ENCODE peak calls at places on chromosomes 11 and 22, in four cellular contexts. G, D, B and H are unnamed samples.

GRCh38 chr11:76792505-76793264 is 9.5 kb downstream of the TSKU start:
- DNase-seq in G (no peak), D (no peak), B (no peak), H (no peak)

GRCh38 chr11:23403210-23404185 is 543.2 kb upstream of the CCDC179 start:
- DNase-seq in G (no peak), B (no peak), D (no peak), H (no peak)

GRCh38 chr11:108307751-108308150 is 84.9 kb downstream of the ATM start:
- DNase-seq in G (no peak), D (no peak), B (no peak), H (no peak)

GRCh38 chr11:13000721-13001120 is 8.4 kb upstream of the RASSF10 start:
- DNase-seq in G (no peak), D (no peak), B (no peak), H (no peak)

GRCh38 chr11:97990162-97990920 is 1030.4 kb upstream of the CNTN5 start:
- DNase-seq in G (no peak), B (no peak), D (no peak), H (no peak)

GRCh38 chr11:62433553-62434301 is 14.9 kb downstream of the SCGB1A1 start:
- DNase-seq in G (no peak), D (no peak), B (no peak), H (no peak)

GRCh38 chr22:28207281-28208030 is 288.4 kb upstream of the PITPNB start:
- DNase-seq in D (no peak), B (no peak), G (no peak), H (no peak)

GRCh38 chr11:18853086-18853720 is 61.6 kb upstream of the PTPN5 start:
- DNase-seq in B (peak), D (no peak), G (peak), H (no peak)

GRCh38 chr22:37018815-37019308 is 385 bp downstream of the TST start:
- DNase-seq in G (peak), B (no peak), D (peak), H (no peak)

GRCh38 chr11:85941380-85941973 is 86.3 kb downstream of the CCDC83 start:
- DNase-seq in B (no peak), D (peak), G (peak), H (no peak)

GRCh38 chr11:109138200-109138599 is 283.8 kb upstream of the C11orf87 start:
- DNase-seq in D (no peak), B (no peak), G (no peak), H (no peak)

GRCh38 chr11:111450480-111451320 is 61.5 kb downstream of the BTG4 start:
- DNase-seq in G (no peak), B (no peak), D (no peak), H (no peak)

GRCh38 chr11:45647786-45648185 is 17.6 kb downstream of the CHST1 start:
- DNase-seq in G (no peak), D (no peak), B (no peak), H (no peak)

GRCh38 chr22:36236338-36237319 is 2.7 kb downstream of the APOL2 start:
- DNase-seq in G (no peak), B (no peak), D (no peak), H (no peak)

GRCh38 chr11:8814209-8814922 is 96.6 kb upstream of the AKIP1 start:
- DNase-seq in G (no peak), B (no peak), D (no peak), H (no peak)

GRCh38 chr11:101090679-101091270 is 38.8 kb downstream of the PGR start:
- DNase-seq in G (no peak), B (no peak), D (no peak), H (no peak)

GRCh38 chr11:22461626-22462025 is 123.4 kb downstream of the SLC17A6 start:
- DNase-seq in B (no peak), G (no peak), D (no peak), H (no peak)

GRCh38 chr11:121063728-121064127 is 37.3 kb upstream of the TECTA start:
- DNase-seq in G (peak), D (peak), B (no peak), H (no peak)

GRCh38 chr11:116261616-116262015 is 511.2 kb downstream of the BUD13 start:
- DNase-seq in G (no peak), B (no peak), D (no peak), H (no peak)

GRCh38 chr11:26572770-26573402 is 823 bp upstream of the MUC15 start:
- DNase-seq in G (no peak), B (no peak), D (no peak), H (no peak)

GRCh38 chr11:106077609-106078517 is at the start of gene AASDHPPT:
- DNase-seq in B (no peak), D (peak), G (peak), H (no peak)

GRCh38 chr22:37328017-37328416 is 45.7 kb downstream of the CYTH4 start:
- DNase-seq in B (no peak), D (no peak), G (no peak), H (no peak)

GRCh38 chr11:17405232-17406005 is 17.0 kb upstream of the KCNJ11 start:
- DNase-seq in D (no peak), B (no peak), G (no peak), H (no peak)

GRCh38 chr11:76770642-76771445 is 12.3 kb upstream of the TSKU start:
- DNase-seq in G (no peak), B (no peak), D (no peak), H (no peak)

GRCh38 chr11:30244255-30244654 is 13.4 kb downstream of the FSHB start:
- DNase-seq in G (no peak), D (no peak), B (no peak), H (no peak)

GRCh38 chr22:40719599-40719998 is 40.3 kb downstream of the MCHR1 start:
- DNase-seq in B (no peak), D (no peak), G (no peak), H (no peak)

GRCh38 chr11:32033491-32033890 is 57.4 kb upstream of the RCN1 start:
- DNase-seq in D (no peak), B (no peak), G (no peak), H (no peak)

GRCh38 chr11:112523477-112523876 is 262.8 kb upstream of the PLET1 start:
- DNase-seq in D (no peak), B (no peak), G (no peak), H (no peak)

GRCh38 chr11:7573193-7573557 is 59.4 kb downstream of the PPFIBP2 start:
- DNase-seq in B (no peak), G (no peak), D (no peak), H (no peak)

GRCh38 chr11:125072210-125072960 is 9.3 kb downstream of the SLC37A2 start:
- DNase-seq in B (no peak), D (no peak), G (no peak), H (peak)

GRCh38 chr22:23495614-23496444 is 84.3 kb downstream of the IGLL1 start:
- DNase-seq in D (no peak), G (no peak), B (no peak), H (no peak)

GRCh38 chr22:40799008-40799407 is 20.1 kb downstream of the SLC25A17 start:
- DNase-seq in D (no peak), B (no peak), G (no peak), H (no peak)

GRCh38 chr11:34585304-34585869 is 35.5 kb upstream of the EHF start:
- DNase-seq in G (no peak), D (no peak), B (no peak), H (no peak)

GRCh38 chr22:28801845-28802594 is 1.7 kb upstream of the XBP1 start:
- DNase-seq in B (no peak), D (peak), G (no peak), H (no peak)

GRCh38 chr22:21816787-21817496 is 50.5 kb downstream of the MAPK1 start:
- DNase-seq in G (no peak), D (peak), B (no peak), H (peak)

GRCh38 chr22:27107824-27108223 is 450.4 kb downstream of the MIAT start:
- DNase-seq in G (no peak), B (no peak), D (no peak), H (no peak)

GRCh38 chr11:126627376-126627775 is 271.9 kb downstream of the ST3GAL4 start:
- DNase-seq in G (no peak), D (no peak), B (no peak), H (no peak)

GRCh38 chr11:22787565-22788162 is 41.9 kb downstream of the SVIP start:
- DNase-seq in D (peak), G (peak), B (no peak), H (no peak)

GRCh38 chr11:78160557-78160956 is 21.1 kb upstream of the ALG8 start:
- DNase-seq in B (no peak), G (no peak), D (no peak), H (no peak)

GRCh38 chr22:49205401-49205800 is 622.3 kb downstream of the BRD1 start:
- DNase-seq in G (no peak), B (no peak), D (no peak), H (no peak)

DNA sequence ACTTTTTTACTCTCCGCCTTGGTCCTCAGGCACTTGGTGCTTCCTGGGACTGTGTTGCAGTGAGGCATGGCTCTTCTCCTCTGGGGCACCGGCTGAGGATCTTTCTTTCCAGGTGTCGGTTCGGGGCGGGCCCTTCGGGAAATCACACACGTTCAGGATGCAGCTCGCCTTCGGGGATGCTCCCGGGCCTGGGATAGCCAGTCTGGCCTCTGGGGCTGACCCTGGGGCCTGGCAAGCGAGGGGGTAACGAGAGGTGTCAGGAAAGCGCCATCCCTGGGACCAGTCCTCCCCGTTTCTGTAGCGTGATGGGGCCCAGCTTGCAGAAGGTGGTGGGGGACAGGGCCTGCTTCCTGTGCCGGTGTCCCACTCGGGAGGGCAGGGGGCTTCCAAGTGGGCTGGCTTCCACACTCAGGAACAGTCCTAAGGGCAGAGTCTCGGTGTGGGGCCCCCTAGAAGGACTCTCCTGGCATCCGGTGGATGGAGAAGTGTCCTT is 53.6 kb downstream of the LRP5 start:
- DNase-seq in B (no peak), G (no peak), D (no peak), H (no peak)
- TF ChIP-seq CTCF in B (no peak), G (no peak), D (no peak), H (no peak)

GRCh38 chr22:17694193-17694592 is 55.6 kb downstream of the BCL2L13 start:
- DNase-seq in B (no peak), D (no peak), G (no peak), H (no peak)

GRCh38 chr22:17695986-17696385 is 57.4 kb downstream of the BCL2L13 start:
- DNase-seq in G (no peak), B (no peak), D (no peak), H (no peak)

GRCh38 chr22:17692841-17693240 is 54.3 kb downstream of the BCL2L13 start:
- DNase-seq in G (no peak), B (no peak), D (no peak), H (no peak)

GRCh38 chr22:17698948-17699347 is 60.4 kb downstream of the BCL2L13 start:
- DNase-seq in D (no peak), G (no peak), B (no peak), H (no peak)

GRCh38 chr22:17694752-17695151 is 56.2 kb downstream of the BCL2L13 start:
- DNase-seq in G (no peak), B (no peak), D (no peak), H (no peak)
- TF ChIP-seq CTCF in G (no peak), B (no peak), D (no peak), H (no peak)

DNA sequence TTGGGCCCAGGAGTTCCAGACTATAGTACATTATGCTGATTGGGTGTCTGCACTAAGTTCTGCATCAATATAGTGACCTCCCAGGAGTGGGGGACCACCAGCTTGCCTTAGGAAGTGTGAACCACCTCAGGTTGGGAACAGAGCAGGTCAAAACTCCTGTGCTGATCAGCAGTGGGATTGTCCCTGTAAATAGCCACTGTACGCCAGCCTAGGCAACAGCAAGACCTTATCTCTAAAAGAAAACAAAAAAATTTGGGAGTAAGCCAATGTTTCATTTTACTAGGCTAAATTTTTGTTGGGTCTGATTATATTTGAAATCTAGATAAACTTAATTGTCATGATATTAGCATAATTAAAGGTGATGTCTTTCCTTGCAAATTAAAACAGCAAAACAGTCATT is 3.4 kb downstream of the DEPDC5 start:
- DNase-seq in B (no peak), D (no peak), G (no peak), H (no peak)
- TF ChIP-seq CTCF in B (no peak), D (no peak), G (no peak), H (no peak)

GRCh38 chr11:66336234-66337102 is at the start of gene RIN1:
- DNase-seq in B (no peak), G (peak), D (peak), H (no peak)
- TF ChIP-seq CTCF in B (peak), G (no peak), D (peak), H (no peak)

GRCh38 chr11:819129-819931 is 616 bp downstream of the PNPLA2 start:
- DNase-seq in B (peak), G (peak), D (peak), H (peak)
- TF ChIP-seq CTCF in B (peak), G (no peak), D (no peak), H (no peak)

GRCh38 chr11:36381005-36381350 is 84.9 kb downstream of the PRR5L start:
- DNase-seq in B (no peak), D (no peak), G (no peak), H (no peak)
- TF ChIP-seq CTCF in B (no peak), D (no peak), G (no peak), H (no peak)

DNA sequence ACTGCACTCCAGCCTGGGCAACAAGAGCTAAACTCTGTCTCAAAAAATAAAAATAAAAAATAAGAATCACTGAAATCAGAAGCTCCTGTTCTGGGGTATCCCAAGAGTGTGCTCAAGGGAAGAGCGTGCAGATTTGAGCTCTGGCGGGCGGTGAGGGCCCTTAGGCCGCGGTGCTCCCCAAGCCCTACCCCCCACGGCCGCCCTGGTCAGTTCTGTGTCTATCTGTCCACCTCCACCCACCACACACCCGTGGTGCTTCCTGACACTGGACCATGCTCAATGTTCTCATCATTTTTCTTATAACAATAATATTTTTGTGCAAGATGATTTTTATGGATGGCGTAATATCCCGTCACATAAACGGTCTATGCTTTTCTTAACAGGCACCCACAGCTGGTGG is 71.1 kb downstream of the RTL6 start:
- DNase-seq in B (no peak), D (no peak), G (no peak), H (no peak)
- TF ChIP-seq CTCF in B (no peak), D (no peak), G (no peak), H (no peak)

DNA sequence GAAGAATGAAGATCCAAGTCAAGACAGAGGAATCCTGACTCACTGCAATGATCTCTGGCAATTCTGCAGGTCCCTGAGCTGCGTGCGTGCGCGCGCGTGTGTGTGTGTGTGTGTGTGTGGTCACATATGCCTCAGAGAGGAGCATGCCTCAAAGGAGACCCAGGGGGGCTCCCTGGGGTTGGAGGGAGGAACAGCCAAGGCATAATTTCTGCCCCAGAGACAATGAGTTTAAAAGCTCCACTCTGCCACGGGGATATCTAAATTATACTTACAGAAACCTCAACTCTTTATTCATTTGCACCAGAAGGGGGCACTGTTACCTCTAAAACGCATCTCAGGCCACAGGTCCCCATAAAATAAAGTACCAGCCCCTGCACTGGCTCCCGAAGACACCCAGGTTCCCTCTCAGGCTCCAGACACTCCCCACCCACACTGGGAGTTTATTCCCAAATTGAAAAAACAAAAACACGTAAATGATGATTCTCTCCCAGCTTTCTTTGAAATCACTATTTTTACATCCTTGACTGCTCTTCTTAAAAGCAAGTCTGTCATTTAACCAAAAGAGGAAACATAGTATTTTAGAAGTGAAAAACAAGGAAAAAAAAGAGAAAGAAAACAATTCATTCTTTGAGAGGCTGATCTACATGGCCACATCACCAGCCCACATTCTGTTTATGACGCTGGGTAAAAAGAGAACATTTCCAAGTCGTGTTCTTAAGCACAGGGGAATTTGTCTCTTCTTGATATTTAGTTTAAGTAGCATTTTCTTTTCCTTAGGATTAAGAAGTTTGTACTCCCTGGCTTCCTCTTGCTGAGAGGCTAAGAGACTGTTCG is 400.9 kb downstream of the LARGE1 start:
- DNase-seq in G (peak), D (peak), B (peak), H (peak)
- TF ChIP-seq CTCF in G (peak), D (peak), B (peak), H (no peak)

DNA sequence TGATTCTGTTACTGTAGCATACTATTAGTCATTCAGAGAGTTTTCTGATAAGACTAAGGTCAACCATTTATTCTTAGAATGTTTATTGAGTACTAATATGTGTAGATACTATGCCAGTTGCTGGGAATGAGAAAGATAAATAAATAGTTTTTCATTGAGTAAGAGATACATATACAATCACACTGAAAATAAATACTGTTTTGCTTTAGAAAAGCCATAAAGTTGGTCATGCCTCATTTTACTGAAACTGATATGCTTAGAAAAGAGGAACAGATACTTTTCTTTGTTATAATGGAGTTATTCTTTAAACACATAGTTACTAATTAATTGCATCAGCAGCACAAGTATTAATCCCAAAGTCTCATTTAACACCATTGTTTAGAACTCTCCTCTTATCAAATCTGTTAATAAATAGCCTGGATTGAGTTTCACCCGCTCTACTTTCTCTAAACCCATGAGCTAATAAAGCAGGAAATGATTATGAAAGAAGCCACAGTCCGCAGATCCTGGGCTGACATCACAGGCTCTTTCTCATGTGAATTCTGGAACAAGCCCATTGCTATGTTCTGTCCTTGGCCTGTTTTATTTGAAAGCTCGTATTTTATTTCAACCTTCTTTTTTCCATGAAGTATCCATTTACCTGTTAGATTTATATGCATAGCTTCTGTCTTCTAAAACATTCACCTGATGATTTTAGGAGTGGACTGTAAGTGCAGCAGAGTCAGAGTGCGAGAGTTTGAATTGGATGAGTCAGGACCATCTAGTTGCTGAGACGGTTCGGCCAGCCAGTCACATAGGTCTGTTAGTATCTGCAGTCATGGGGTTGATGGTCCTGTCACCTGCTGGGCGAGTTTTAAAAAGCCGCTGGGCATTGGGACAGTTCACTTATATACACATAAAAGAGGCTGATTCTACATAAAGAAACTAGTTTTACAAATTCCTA is 35.5 kb downstream of the PIWIL4 start:
- DNase-seq in G (peak), B (no peak), D (peak), H (no peak)
- TF ChIP-seq CTCF in G (peak), B (no peak), D (peak), H (no peak)

GRCh38 chr11:119389611-119390254 is 8.2 kb upstream of the USP2 start:
- DNase-seq in D (peak), G (peak), B (no peak), H (no peak)
- TF ChIP-seq CTCF in D (peak), G (peak), B (peak), H (no peak)